ENCODE peak calls at places on chromosome 1, in five cellular contexts. V is stimulated activated CD4-positive, alpha-beta T cell treated with anti-CD3 and anti-CD28 coated beads, Interleukin-1b, Interleukin-23, amount 100 ng/mL, for 24 hours; Z is skeletal muscle cell; C is amygdala; O is head of caudate nucleus. X is an unnamed sample.
A peak's percentile ranks its signal among the peaks of the same experiment; 100 is the strongest.

GRCh38 chr1:206067486-206068302 is 14.7 kb downstream of the RHEX start:
- DNase-seq in V (no peak), Z (peak; percentile 31), C (no peak), O (no peak), X (no peak)

GRCh38 chr1:2205191-2205952 is 10.8 kb upstream of the FAAP20 start:
- DNase-seq in V (peak; percentile 84), Z (peak; percentile 74), C (peak; percentile 53), O (peak; percentile 96), X (peak; percentile 80)

GRCh38 chr1:6285356-6285755 is 24.5 kb upstream of the GPR153 start:
- DNase-seq in V (no peak), Z (no peak), C (no peak), O (no peak), X (no peak)

GRCh38 chr1:35539073-35539823 is 18.0 kb downstream of the KIAA0319L start:
- DNase-seq in V (no peak), Z (no peak), C (no peak), O (no peak), X (no peak)

GRCh38 chr1:19390901-19391595 is 78.9 kb downstream of the SLC66A1 start:
- DNase-seq in V (peak; percentile 23), Z (peak; percentile 20), C (peak; percentile 54), O (peak; percentile 73), X (no peak)

GRCh38 chr1:51976831-51977602 is 13.5 kb downstream of the RAB3B start:
- DNase-seq in V (no peak), Z (no peak), C (no peak), O (no peak), X (no peak)

GRCh38 chr1:204085876-204086275 is 13.0 kb downstream of the SOX13 start:
- DNase-seq in V (no peak), Z (no peak), C (no peak), O (no peak), X (no peak)

GRCh38 chr1:51025374-51025773 is 55.3 kb downstream of the CDKN2C start:
- DNase-seq in V (no peak), Z (no peak), C (no peak), O (no peak), X (no peak)

GRCh38 chr1:201023517-201023902 is at the start of gene KIF21B:
- DNase-seq in V (peak; percentile 66), Z (no peak), C (no peak), O (peak; percentile 89), X (peak; percentile 83)

GRCh38 chr1:241351841-241352240 is 5.2 kb downstream of the RGS7 start:
- DNase-seq in V (no peak), Z (no peak), C (no peak), O (no peak), X (no peak)

GRCh38 chr1:245873883-245874671 is 633.0 kb downstream of the SMYD3 start:
- DNase-seq in V (no peak), Z (no peak), C (no peak), O (no peak), X (no peak)

GRCh38 chr1:56189946-56190920 is 389.1 kb downstream of the PLPP3 start:
- DNase-seq in V (no peak), Z (no peak), C (no peak), O (no peak), X (no peak)

GRCh38 chr1:217188280-217189235 is 442.3 kb downstream of the GPATCH2 start:
- DNase-seq in V (no peak), Z (no peak), C (no peak), O (no peak), X (no peak)

GRCh38 chr1:7218210-7218832 is 433.1 kb downstream of the CAMTA1 start:
- DNase-seq in V (no peak), Z (no peak), C (no peak), O (peak; percentile 59), X (no peak)

GRCh38 chr1:1215881-1216605 is 2.1 kb upstream of the TNFRSF4 start:
- DNase-seq in V (no peak), Z (no peak), C (no peak), O (no peak), X (no peak)

GRCh38 chr1:233859446-233859845 is 45.0 kb upstream of the SLC35F3 start:
- DNase-seq in V (no peak), Z (no peak), C (no peak), O (no peak), X (no peak)

GRCh38 chr1:8641317-8641997 is 176.0 kb downstream of the RERE start:
- DNase-seq in V (no peak), Z (no peak), C (no peak), O (no peak), X (no peak)